ENCODE peak calls at places on chromosomes 2 and 18, in nine cellular contexts. G is fibroblast of lung; S is colonic mucosa; T is CD8-positive, alpha-beta T cell; Y is iPS DF 6.9; O is left lung; H is aorta; K is heart right ventricle; P is IMR-90. X is an unnamed sample.

GRCh38 chr2:172239944-172240590 is 137.4 kb upstream of the DLX2 start:
- DNase-seq in H (no peak), G (no peak), O (no peak), S (no peak), Y (no peak), K (no peak), P (peak), T (no peak), X (no peak)

GRCh38 chr2:101463458-101463857 is 11.5 kb downstream of the RFX8 start:
- DNase-seq in K (no peak), T (no peak), Y (no peak), H (no peak), G (no peak), O (no peak), P (no peak), S (no peak), X (no peak)

GRCh38 chr2:102059151-102059550 is 67.4 kb downstream of the IL1R2 start:
- DNase-seq in P (no peak), H (no peak), Y (no peak), K (no peak), O (no peak), G (no peak), S (peak), T (no peak), X (no peak)

GRCh38 chr18:6543330-6543908 is 128.7 kb upstream of the L3MBTL4 start:
- DNase-seq in K (no peak), O (no peak), H (no peak), G (peak), T (no peak), S (no peak), P (peak), Y (no peak), X (no peak)

GRCh38 chr2:160214461-160215055 is 14.5 kb upstream of the ITGB6 start:
- DNase-seq in K (no peak), H (peak), P (peak), Y (no peak), T (no peak), G (peak), O (peak), S (no peak), X (no peak)

GRCh38 chr18:22637787-22638186 is 220.1 kb upstream of the CTAGE1 start:
- DNase-seq in T (no peak), O (no peak), H (no peak), S (no peak), G (peak), K (no peak), P (peak), Y (no peak), X (no peak)

GRCh38 chr2:164252568-164253287 is 368.6 kb downstream of the GRB14 start:
- DNase-seq in Y (no peak), G (no peak), H (no peak), K (no peak), O (no peak), T (no peak), S (no peak), P (no peak), X (no peak)

GRCh38 chr2:64263315-64263714 is 119.1 kb upstream of the PELI1 start:
- DNase-seq in T (no peak), H (no peak), K (no peak), O (no peak), Y (no peak), S (no peak), P (peak), G (peak), X (no peak)

GRCh38 chr2:232418056-232418455 is 11.4 kb downstream of the ALPG start:
- DNase-seq in O (no peak), Y (no peak), G (no peak), H (no peak), T (no peak), P (no peak), S (no peak), K (no peak), X (no peak)

GRCh38 chr2:131030478-131030971 is 62.7 kb downstream of the FAM168B start:
- DNase-seq in P (no peak), Y (no peak), H (no peak), S (no peak), O (no peak), K (no peak), T (no peak), G (no peak), X (no peak)

GRCh38 chr2:96114903-96115581 is 1.3 kb downstream of the ADRA2B start:
- DNase-seq in K (no peak), P (no peak), G (no peak), S (no peak), T (no peak), Y (no peak), O (peak), H (peak), X (no peak)

GRCh38 chr2:28621172-28622100 is 125.6 kb downstream of the PLB1 start:
- DNase-seq in T (peak), K (no peak), H (peak), O (peak), Y (no peak), G (peak), P (peak), S (peak), X (peak)

GRCh38 chr2:44793322-44793870 is 148.1 kb upstream of the SIX3 start:
- DNase-seq in O (no peak), T (no peak), G (peak), P (peak), H (no peak), S (no peak), Y (no peak), K (no peak), X (no peak)

GRCh38 chr2:118642501-118642900 is 204.9 kb downstream of the EN1 start:
- DNase-seq in Y (no peak), P (no peak), H (no peak), O (no peak), G (no peak), T (no peak), S (no peak), K (no peak), X (no peak)

GRCh38 chr2:23703583-23704385 is 223.1 kb downstream of the ATAD2B start:
- DNase-seq in K (peak), S (no peak), H (peak), O (no peak), Y (no peak), P (no peak), T (no peak), G (no peak), X (no peak)

GRCh38 chr2:239298126-239298804 is 102.6 kb downstream of the HDAC4 start:
- DNase-seq in O (peak), T (peak), Y (no peak), H (peak), K (no peak), P (peak), G (no peak), S (no peak), X (peak)

GRCh38 chr2:200051621-200051945 is 96.2 kb downstream of the MAIP1 start:
- DNase-seq in T (no peak), H (no peak), Y (no peak), P (no peak), K (no peak), S (no peak), G (no peak), O (no peak), X (no peak)

GRCh38 chr2:197131558-197131855 is 179.1 kb downstream of the ANKRD44 start:
- DNase-seq in P (no peak), T (no peak), H (no peak), K (no peak), S (no peak), Y (no peak), O (no peak), G (no peak), X (no peak)

GRCh38 chr2:26715528-26716270 is 23.2 kb downstream of the KCNK3 start:
- DNase-seq in T (no peak), S (no peak), K (no peak), G (no peak), Y (no peak), P (no peak), H (no peak), O (no peak), X (no peak)

GRCh38 chr2:26716340-26716739 is 23.8 kb downstream of the KCNK3 start:
- DNase-seq in Y (no peak), K (no peak), O (no peak), H (no peak), T (no peak), S (no peak), G (no peak), P (no peak), X (no peak)

GRCh38 chr2:26718949-26719686 is 26.6 kb downstream of the KCNK3 start:
- DNase-seq in Y (no peak), G (no peak), T (no peak), H (no peak), K (no peak), O (no peak), P (no peak), S (no peak), X (no peak)

GRCh38 chr2:26717362-26717761 is 24.8 kb downstream of the KCNK3 start:
- DNase-seq in S (no peak), G (no peak), K (no peak), O (no peak), Y (no peak), T (no peak), P (no peak), H (no peak), X (no peak)

GRCh38 chr2:26716769-26717168 is 24.2 kb downstream of the KCNK3 start:
- DNase-seq in T (no peak), O (no peak), Y (no peak), K (no peak), G (no peak), H (no peak), S (no peak), P (no peak), X (no peak)
- H3K27ac ChIP-seq in T (no peak), O (no peak), Y (no peak), K (no peak), G (no peak), H (no peak), S (no peak), P (no peak), X (no peak)

GRCh38 chr18:13216732-13217465 is 1.7 kb upstream of the LDLRAD4 start:
- DNase-seq in G (no peak), O (no peak), K (peak), T (peak), H (peak), P (no peak), Y (no peak), S (peak), X (peak)
- H3K4me3 ChIP-seq in G (no peak), O (peak), K (peak), T (peak), H (peak), P (no peak), Y (peak), S (peak), X (peak)

DNA sequence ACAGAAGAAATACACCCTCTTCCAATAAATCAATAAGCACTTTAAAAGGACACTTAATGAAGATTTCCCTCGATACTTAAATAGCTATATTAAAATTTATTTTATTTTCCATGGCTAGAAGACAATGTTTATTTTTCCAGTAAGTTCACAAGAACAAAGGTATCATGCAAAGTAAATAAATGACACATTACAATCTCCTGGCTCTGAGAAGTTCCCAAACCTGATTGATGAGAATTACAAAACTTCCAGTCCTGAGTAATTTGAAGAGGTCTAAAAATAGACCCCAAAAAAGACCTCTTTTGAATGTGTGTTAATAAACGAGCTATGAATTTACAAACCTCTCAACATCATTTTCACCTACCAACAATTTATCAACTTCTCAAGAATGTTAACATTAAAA is 1.5 kb upstream of the PEX13 start:
- DNase-seq in T (no peak), G (no peak), O (no peak), K (no peak), H (no peak), P (no peak), S (no peak), Y (no peak), X (no peak)
- H3K27ac ChIP-seq in T (no peak), G (no peak), O (peak), K (no peak), H (no peak), P (no peak), S (peak), Y (no peak), X (no peak)

DNA sequence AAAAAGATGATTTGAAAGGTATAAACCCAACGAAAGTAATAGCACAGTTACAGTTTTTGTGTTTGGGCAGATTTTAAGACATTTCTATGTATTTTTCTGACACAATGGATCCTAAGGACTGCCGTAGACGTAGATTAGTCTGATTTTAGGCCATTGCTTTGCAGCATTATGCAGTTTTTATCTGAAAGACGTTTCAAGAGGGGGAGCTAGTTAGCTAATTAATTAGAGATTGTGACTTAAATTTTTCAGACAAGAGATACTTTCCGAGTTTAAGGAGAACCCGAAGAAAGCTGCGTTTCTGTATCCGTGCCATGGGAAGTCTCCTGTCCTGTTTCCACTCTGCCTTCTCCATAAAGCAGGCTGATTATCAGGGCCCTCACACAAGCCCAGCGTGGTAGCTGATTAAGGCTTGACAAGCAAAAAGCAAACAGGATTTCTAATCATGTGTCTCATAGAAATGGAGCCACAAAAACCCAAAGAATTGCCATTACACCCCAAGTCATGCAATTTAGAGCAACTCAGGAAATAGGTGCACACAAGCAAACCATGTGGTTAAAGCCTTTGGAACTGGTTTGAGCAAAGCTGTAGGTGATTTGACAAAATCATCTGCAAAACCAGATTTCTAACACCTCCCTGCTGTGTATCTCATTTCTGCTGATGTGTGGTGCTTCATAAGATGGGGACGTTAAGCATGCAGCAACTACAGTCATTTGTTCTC is 808.1 kb downstream of the RNF144A start:
- DNase-seq in H (no peak), T (peak), Y (no peak), G (peak), S (no peak), P (peak), K (no peak), O (no peak), X (no peak)
- H3K4me3 ChIP-seq in H (no peak), T (peak), Y (no peak), G (no peak), S (no peak), P (no peak), K (no peak), O (no peak), X (no peak)

GRCh38 chr2:133833746-133834145 is 265.5 kb upstream of the NCKAP5 start:
- DNase-seq in G (no peak), O (no peak), P (no peak), T (no peak), Y (no peak), S (no peak), H (no peak), K (no peak), X (no peak)

GRCh38 chr2:133837441-133838090 is 269.3 kb upstream of the NCKAP5 start:
- DNase-seq in H (no peak), O (no peak), K (no peak), P (peak), S (no peak), Y (no peak), G (peak), T (no peak), X (no peak)

GRCh38 chr2:133838642-133839370 is 270.5 kb upstream of the NCKAP5 start:
- DNase-seq in Y (no peak), S (no peak), G (no peak), T (no peak), K (no peak), O (no peak), P (no peak), H (no peak), X (no peak)

GRCh38 chr2:133836691-133837090 is 268.4 kb upstream of the NCKAP5 start:
- DNase-seq in K (no peak), S (no peak), H (no peak), G (no peak), Y (no peak), O (no peak), P (peak), T (no peak), X (no peak)

GRCh38 chr2:133836220-133836619 is 268.0 kb upstream of the NCKAP5 start:
- DNase-seq in Y (no peak), G (no peak), O (no peak), H (no peak), P (no peak), T (no peak), S (no peak), K (no peak), X (no peak)
- H3K27ac ChIP-seq in Y (no peak), G (no peak), O (no peak), H (no peak), P (peak), T (no peak), S (no peak), K (no peak), X (no peak)

GRCh38 chr2:158996378-158996993 is 28.0 kb downstream of the TANC1 start:
- DNase-seq in K (no peak), T (no peak), O (no peak), H (no peak), P (no peak), S (no peak), G (no peak), Y (no peak), X (no peak)

GRCh38 chr2:158993030-158993429 is 24.6 kb downstream of the TANC1 start:
- DNase-seq in Y (no peak), H (no peak), K (no peak), G (no peak), T (no peak), P (no peak), O (no peak), S (no peak), X (no peak)

GRCh38 chr2:158993721-158994587 is 25.5 kb downstream of the TANC1 start:
- DNase-seq in O (no peak), H (no peak), G (no peak), P (no peak), S (no peak), K (no peak), Y (no peak), T (no peak), X (no peak)

GRCh38 chr2:158995677-158996049 is 27.2 kb downstream of the TANC1 start:
- DNase-seq in Y (no peak), G (no peak), P (no peak), H (no peak), K (no peak), S (no peak), T (no peak), O (no peak), X (no peak)

GRCh38 chr2:158994920-158995676 is 26.7 kb downstream of the TANC1 start:
- DNase-seq in S (no peak), P (no peak), G (no peak), T (no peak), H (no peak), O (no peak), Y (no peak), K (no peak), X (no peak)
- H3K4me3 ChIP-seq in S (no peak), P (no peak), G (no peak), T (no peak), H (no peak), O (no peak), Y (no peak), K (no peak), X (no peak)

GRCh38 chr2:136024616-136025015 is 39.2 kb upstream of the DARS1 start:
- DNase-seq in T (no peak), S (no peak), O (no peak), P (peak), K (no peak), Y (no peak), G (no peak), H (no peak), X (no peak)

GRCh38 chr2:136023416-136023815 is 38.0 kb upstream of the DARS1 start:
- DNase-seq in Y (no peak), K (no peak), S (no peak), T (no peak), G (no peak), H (no peak), O (no peak), P (no peak), X (no peak)

GRCh38 chr2:136025057-136025973 is 39.9 kb upstream of the DARS1 start:
- DNase-seq in S (peak), K (peak), O (peak), H (peak), T (peak), Y (peak), G (peak), P (peak), X (no peak)

GRCh38 chr2:136022747-136023146 is 37.3 kb upstream of the DARS1 start:
- DNase-seq in T (no peak), H (no peak), S (no peak), Y (no peak), G (no peak), O (no peak), K (no peak), P (no peak), X (no peak)

DNA sequence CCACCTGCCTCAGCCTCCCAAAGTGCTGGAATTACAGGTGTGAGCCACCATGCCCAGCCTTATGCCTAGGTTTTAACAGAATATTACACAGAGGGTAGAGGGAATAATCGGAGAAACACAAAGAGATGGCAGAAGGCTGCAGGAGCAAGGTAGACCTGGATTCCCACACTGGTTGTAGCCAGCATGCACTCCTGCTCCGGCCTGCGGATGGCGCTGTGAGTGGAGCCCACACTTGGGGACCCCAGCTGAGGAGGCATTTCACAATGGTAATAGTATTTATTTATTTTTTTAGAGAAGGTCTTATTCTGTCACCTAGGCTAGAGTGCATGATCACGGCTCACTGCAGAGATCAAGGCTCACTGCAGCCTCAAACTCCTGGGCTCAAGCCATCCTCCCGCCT is 38.8 kb upstream of the DARS1 start:
- DNase-seq in G (no peak), H (no peak), K (no peak), T (no peak), S (no peak), Y (no peak), O (no peak), P (no peak), X (no peak)
- H3K27ac ChIP-seq in G (no peak), H (no peak), K (no peak), T (no peak), S (no peak), Y (no peak), O (no peak), P (no peak), X (no peak)

GRCh38 chr2:112703684-112704083 is 17.1 kb upstream of the NT5DC4 start:
- DNase-seq in P (no peak), S (no peak), Y (no peak), K (no peak), O (peak), T (no peak), H (no peak), G (no peak), X (no peak)

GRCh38 chr2:112701092-112701491 is 19.7 kb upstream of the NT5DC4 start:
- DNase-seq in S (no peak), H (no peak), K (no peak), T (no peak), G (peak), Y (no peak), O (peak), P (peak), X (no peak)

GRCh38 chr2:112700004-112700667 is 20.7 kb upstream of the NT5DC4 start:
- DNase-seq in S (no peak), P (no peak), O (no peak), K (no peak), Y (no peak), T (no peak), G (peak), H (no peak), X (no peak)

GRCh38 chr2:112694182-112694581 is 26.6 kb upstream of the NT5DC4 start:
- DNase-seq in O (peak), Y (no peak), K (no peak), H (no peak), G (no peak), T (no peak), S (no peak), P (no peak), X (no peak)

GRCh38 chr2:112698834-112699515 is 21.8 kb upstream of the NT5DC4 start:
- DNase-seq in S (no peak), G (no peak), H (no peak), O (no peak), K (no peak), P (no peak), Y (no peak), T (no peak), X (no peak)
- H3K4me3 ChIP-seq in S (no peak), G (no peak), H (no peak), O (no peak), K (no peak), P (no peak), Y (no peak), T (no peak), X (no peak)

X was measured in effector memory CD4-positive, alpha-beta T cell.